ENCODE peak calls at places on chromosomes 13 and 19, in four cellular contexts. I, Z, C and K are unnamed samples.

GRCh38 chr19:19459707-19460251 is 54.3 kb downstream of the GATAD2A start:
- DNase-seq in I (no peak), Z (no peak), C (no peak), K (no peak)

GRCh38 chr13:45446181-45446580 is 18.6 kb upstream of the COG3 start:
- DNase-seq in I (no peak), Z (no peak), C (no peak), K (no peak)

GRCh38 chr19:8552810-8553209 is 24.4 kb downstream of the MYO1F start:
- DNase-seq in I (peak; percentile 52), Z (peak; percentile 58), C (peak; percentile 35), K (peak; percentile 79)

GRCh38 chr13:112955271-112955937 is 13.6 kb upstream of the MCF2L start:
- DNase-seq in I (no peak), Z (no peak), C (no peak), K (no peak)

GRCh38 chr13:74335370-74335769 is 201.2 kb upstream of the KLF12 start:
- DNase-seq in I (no peak), Z (no peak), C (no peak), K (no peak)

GRCh38 chr13:50474094-50474654 is 369.3 kb downstream of the DLEU7 start:
- DNase-seq in I (no peak), Z (no peak), C (no peak), K (no peak)

GRCh38 chr13:111202745-111203144 is 87.6 kb downstream of the ARHGEF7 start:
- DNase-seq in I (no peak), Z (no peak), C (peak; percentile 50), K (peak; percentile 69)

GRCh38 chr19:11198769-11199469 is 1.6 kb upstream of the KANK2 start:
- DNase-seq in I (no peak), Z (no peak), C (no peak), K (no peak)

GRCh38 chr19:42291437-42291815 is 10.5 kb upstream of the PRR19 start:
- DNase-seq in I (peak; percentile 67), Z (no peak), C (no peak), K (no peak)

GRCh38 chr19:24074720-24075119 is 12.3 kb upstream of the ZNF254 start:
- DNase-seq in I (no peak), Z (no peak), C (no peak), K (no peak)

GRCh38 chr13:48731957-48732569 is 78.3 kb downstream of the CYSLTR2 start:
- DNase-seq in I (peak; percentile 73), Z (peak; percentile 11), C (peak; percentile 49), K (peak; percentile 44)

GRCh38 chr19:50300051-50300450 is 29.1 kb downstream of the KCNC3 start:
- DNase-seq in I (no peak), Z (no peak), C (no peak), K (no peak)

GRCh38 chr13:40306817-40307216 is 359.6 kb downstream of the FOXO1 start:
- DNase-seq in I (no peak), Z (no peak), C (no peak), K (no peak)

GRCh38 chr13:29597701-29598100 is 2.2 kb upstream of the SLC7A1 start:
- DNase-seq in I (no peak), Z (no peak), C (no peak), K (no peak)

GRCh38 chr13:39406688-39407087 is 196.3 kb downstream of the LHFPL6 start:
- DNase-seq in I (no peak), Z (no peak), C (peak; percentile 9), K (no peak)

GRCh38 chr13:48804836-48805601 is 151.3 kb downstream of the CYSLTR2 start:
- DNase-seq in I (no peak), Z (no peak), C (no peak), K (no peak)

GRCh38 chr13:74306496-74306895 is 172.3 kb upstream of the KLF12 start:
- DNase-seq in I (no peak), Z (no peak), C (no peak), K (peak; percentile 20)

GRCh38 chr13:97174638-97175037 is 47.5 kb upstream of the MBNL2 start:
- DNase-seq in I (no peak), Z (no peak), C (no peak), K (no peak)

GRCh38 chr13:46571189-46571901 is 18.4 kb downstream of the LRCH1 start:
- DNase-seq in I (no peak), Z (peak; percentile 39), C (no peak), K (no peak)

GRCh38 chr19:39390460-39390758 is 497 bp downstream of the PAF1 start:
- DNase-seq in I (no peak), Z (no peak), C (no peak), K (no peak)

GRCh38 chr19:14031719-14032480 is at the start of gene IL27RA:
- DNase-seq in I (peak; percentile 80), Z (peak; percentile 46), C (peak; percentile 79), K (peak; percentile 87)

GRCh38 chr13:35926859-35927530 is 204.2 kb downstream of the DCLK1 start:
- DNase-seq in I (no peak), Z (no peak), C (no peak), K (no peak)

GRCh38 chr13:43023244-43023931 is at the start of gene DNAJC15:
- DNase-seq in I (peak; percentile 81), Z (peak; percentile 76), C (peak; percentile 16), K (peak; percentile 80)

GRCh38 chr13:40407567-40407966 is 258.9 kb downstream of the FOXO1 start:
- DNase-seq in I (no peak), Z (no peak), C (no peak), K (no peak)

GRCh38 chr13:80630685-80631121 is 289.8 kb upstream of the SPRY2 start:
- DNase-seq in I (no peak), Z (no peak), C (no peak), K (no peak)

GRCh38 chr13:114120486-114121430 is 11.7 kb downstream of the RASA3 start:
- DNase-seq in I (no peak), Z (no peak), C (no peak), K (peak; percentile 68)

GRCh38 chr19:5131866-5132561 is 163.1 kb downstream of the KDM4B start:
- DNase-seq in I (no peak), Z (no peak), C (no peak), K (no peak)

GRCh38 chr19:58361900-58362271 is 665 bp downstream of the ZNF497 start:
- DNase-seq in I (no peak), Z (peak; percentile 49), C (peak; percentile 69), K (peak; percentile 83)

GRCh38 chr19:8654591-8655339 is 24.3 kb downstream of the NFILZ start:
- DNase-seq in I (peak; percentile 78), Z (no peak), C (peak; percentile 82), K (peak; percentile 81)

GRCh38 chr13:113413178-113413897 is 40.0 kb downstream of the ADPRHL1 start:
- DNase-seq in I (no peak), Z (no peak), C (no peak), K (no peak)

GRCh38 chr19:32878988-32879387 is 9.4 kb upstream of the SLC7A9 start:
- DNase-seq in I (no peak), Z (no peak), C (no peak), K (no peak)

GRCh38 chr19:11373166-11373884 is 1.1 kb upstream of the SWSAP1 start:
- DNase-seq in I (peak; percentile 45), Z (no peak), C (no peak), K (peak; percentile 86)

GRCh38 chr13:38348890-38349289 is 761 bp upstream of the UFM1 start:
- DNase-seq in I (no peak), Z (no peak), C (no peak), K (no peak)

GRCh38 chr19:30428856-30429255 is 56.7 kb downstream of the ZNF536 start:
- DNase-seq in I (no peak), Z (no peak), C (no peak), K (no peak)

GRCh38 chr13:48909088-48909389 is 66.7 kb upstream of the FNDC3A start:
- DNase-seq in I (no peak), Z (no peak), C (no peak), K (no peak)

DNA sequence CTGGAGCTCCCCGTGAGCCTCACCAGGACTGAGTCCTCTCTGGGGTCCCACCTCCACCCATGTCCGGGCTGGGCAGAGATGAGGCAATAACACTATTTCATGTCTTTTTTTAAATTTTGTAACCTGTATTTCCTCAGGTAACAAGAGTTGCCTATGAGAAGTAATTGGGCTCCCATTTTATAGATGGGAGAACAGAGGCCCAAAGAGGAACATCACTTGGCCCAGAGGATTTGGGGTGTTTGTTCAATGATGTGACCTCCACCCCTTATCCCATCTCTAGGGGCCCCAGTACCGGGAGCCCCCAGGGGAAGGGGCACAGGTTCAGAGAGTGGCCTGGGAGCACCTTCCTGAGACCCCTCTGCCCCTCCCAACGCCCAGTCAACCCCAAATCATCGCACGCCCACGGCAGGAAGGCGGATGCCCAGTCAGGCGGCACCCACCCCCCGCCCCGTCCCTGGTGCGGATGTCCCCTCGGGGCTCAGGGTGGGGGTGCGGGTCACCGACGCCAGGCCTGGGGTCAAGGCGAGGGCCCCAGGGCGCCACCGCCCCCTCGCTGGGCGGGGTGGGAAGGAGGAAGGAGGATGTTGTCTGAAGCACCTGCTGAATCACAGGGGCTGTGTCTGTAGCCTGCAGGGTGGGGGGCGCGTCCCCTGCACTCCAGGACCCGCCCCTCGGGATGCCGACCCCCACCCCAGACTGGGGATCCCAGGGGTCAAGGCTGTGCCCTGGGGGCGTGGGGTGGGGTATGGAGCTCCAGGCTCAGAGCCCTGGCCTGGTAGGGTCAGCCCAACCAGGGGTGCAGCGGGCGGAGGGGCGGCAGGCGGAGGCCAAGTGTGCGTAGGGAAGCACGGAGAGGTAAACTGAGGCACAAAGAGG is 9.0 kb upstream of the CIRBP start:
- DNase-seq in I (no peak), Z (no peak), C (no peak), K (no peak)
- TF ChIP-seq FOXJ3 in I (no peak), Z (no peak), C (no peak), K (no peak)

DNA sequence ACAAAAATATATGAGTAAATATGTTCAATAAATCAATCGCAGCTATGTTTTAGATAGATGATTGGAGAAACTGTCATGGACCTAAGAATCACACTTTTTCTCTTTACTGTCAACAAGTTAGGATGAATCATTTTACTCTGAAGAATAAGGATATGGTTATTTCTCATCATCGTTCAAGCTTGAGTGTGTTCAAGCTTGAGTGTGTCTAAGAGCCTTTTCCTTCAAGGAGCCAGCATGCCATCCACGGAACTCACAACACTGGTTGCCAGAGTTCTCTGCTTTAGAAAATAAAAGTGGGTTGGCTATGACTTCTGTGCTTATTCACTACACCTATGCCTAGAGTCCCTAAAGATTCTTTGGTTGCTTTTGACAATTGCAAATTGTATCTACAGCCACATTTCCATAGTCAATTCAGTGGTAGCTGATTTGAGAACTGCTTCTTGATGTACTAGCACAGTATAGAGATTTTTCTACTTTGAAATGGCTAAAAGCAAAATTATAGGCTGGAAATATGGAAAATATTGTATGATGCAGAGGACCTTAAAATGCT is 58.1 kb upstream of the SCEL start:
- DNase-seq in I (no peak), Z (no peak), C (no peak), K (no peak)
- TF ChIP-seq MAX in I (no peak), Z (no peak), C (no peak), K (no peak)

GRCh38 chr13:101579291-101579802 is 126.9 kb downstream of the ITGBL1 start:
- DNase-seq in I (no peak), Z (peak; percentile 2), C (no peak), K (peak; percentile 46)
- TF ChIP-seq FOXJ3 in I (no peak), Z (no peak), C (no peak), K (no peak)

DNA sequence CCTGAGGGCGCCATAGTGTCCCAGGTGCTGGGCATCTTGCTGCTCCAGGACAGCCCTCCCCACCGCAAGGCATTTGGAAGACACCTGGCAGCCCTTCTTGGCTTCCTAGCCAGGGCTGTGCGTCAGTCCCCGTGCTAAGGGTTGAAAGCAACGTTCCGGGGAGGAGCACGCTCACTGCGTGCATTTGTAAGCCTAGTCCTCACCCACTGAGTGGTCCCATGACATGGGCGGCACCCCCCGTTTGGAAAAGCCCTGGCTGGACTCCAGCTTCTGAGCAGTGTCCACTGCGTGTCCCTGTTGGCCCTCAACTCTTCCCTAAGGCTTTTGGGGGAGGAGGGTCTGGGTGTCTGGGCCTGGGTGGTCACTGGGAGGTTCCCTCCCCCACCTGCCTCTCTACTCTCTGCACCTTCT is 76.3 kb upstream of the GPR183 start:
- DNase-seq in I (no peak), Z (no peak), C (no peak), K (no peak)
- TF ChIP-seq MAX in I (no peak), Z (no peak), C (no peak), K (no peak)

GRCh38 chr19:6721773-6722172 is 1.3 kb upstream of the C3 start:
- DNase-seq in I (no peak), Z (no peak), C (no peak), K (no peak)
- TF ChIP-seq FOXJ3 in I (no peak), Z (no peak), C (no peak), K (no peak)